ENCODE peak calls at places on chromosome 16, in four cellular contexts. One of them, this sample, is unnamed.

GRCh38 chr16:3242709-3243108 is 7.8 kb upstream of the ZNF200 start:
- DNase-seq in cardiac fibroblast: no peak
- DNase-seq in AG10803: no peak
- DNase-seq in heart right ventricle: no peak
- DNase-seq in this sample: no peak

GRCh38 chr16:2514333-2515179 is 804 bp downstream of the ATP6V0C start:
- DNase-seq in cardiac fibroblast: no peak
- DNase-seq in heart right ventricle: no peak
- DNase-seq in AG10803: no peak
- DNase-seq in this sample: no peak

GRCh38 chr16:64416232-64417010 is 705.4 kb downstream of the CDH11 start:
- DNase-seq in cardiac fibroblast: peak; percentile 48
- DNase-seq in AG10803: peak; percentile 91
- DNase-seq in heart right ventricle: no peak
- DNase-seq in this sample: peak; percentile 63

GRCh38 chr16:53207810-53208752 is 153.3 kb downstream of the CHD9 start:
- DNase-seq in AG10803: peak; percentile 76
- DNase-seq in cardiac fibroblast: peak; percentile 90
- DNase-seq in heart right ventricle: no peak
- DNase-seq in this sample: peak; percentile 37

GRCh38 chr16:48247311-48247710 is at the start of gene ABCC11:
- DNase-seq in AG10803: no peak
- DNase-seq in cardiac fibroblast: no peak
- DNase-seq in heart right ventricle: no peak
- DNase-seq in this sample: no peak

GRCh38 chr16:85234310-85235235 is 122.3 kb upstream of the CIBAR2 start:
- DNase-seq in cardiac fibroblast: peak; percentile 90
- DNase-seq in heart right ventricle: peak; percentile 76
- DNase-seq in AG10803: peak; percentile 78
- DNase-seq in this sample: no peak

GRCh38 chr16:4136229-4136813 is 20.1 kb upstream of the ADCY9 start:
- DNase-seq in cardiac fibroblast: no peak
- DNase-seq in heart right ventricle: no peak
- DNase-seq in AG10803: no peak
- DNase-seq in this sample: no peak

GRCh38 chr16:30755955-30756780 is 5.7 kb downstream of the CFAP119 start:
- DNase-seq in AG10803: no peak
- DNase-seq in cardiac fibroblast: no peak
- DNase-seq in heart right ventricle: no peak
- DNase-seq in this sample: no peak

GRCh38 chr16:79897444-79898146 is 297.1 kb upstream of the MAF start:
- DNase-seq in heart right ventricle: no peak
- DNase-seq in AG10803: no peak
- DNase-seq in cardiac fibroblast: peak; percentile 5
- DNase-seq in this sample: peak; percentile 1

GRCh38 chr16:74309789-74310781 is 13.5 kb downstream of the PSMD7 start:
- DNase-seq in cardiac fibroblast: peak; percentile 70
- DNase-seq in AG10803: peak; percentile 58
- DNase-seq in heart right ventricle: no peak
- DNase-seq in this sample: no peak

GRCh38 chr16:68144008-68144407 is 58.8 kb downstream of the NFATC3 start:
- DNase-seq in AG10803: peak; percentile 24
- DNase-seq in cardiac fibroblast: no peak
- DNase-seq in heart right ventricle: no peak
- DNase-seq in this sample: no peak

GRCh38 chr16:29825145-29826044 is 5.1 kb downstream of the MVP start:
- DNase-seq in heart right ventricle: peak; percentile 56
- DNase-seq in cardiac fibroblast: peak; percentile 75
- DNase-seq in AG10803: peak; percentile 83
- DNase-seq in this sample: no peak

GRCh38 chr16:16137110-16137509 is 86.2 kb downstream of the ABCC6 start:
- DNase-seq in cardiac fibroblast: no peak
- DNase-seq in AG10803: peak; percentile 10
- DNase-seq in heart right ventricle: no peak
- DNase-seq in this sample: no peak

GRCh38 chr16:79618712-79619050 is 18.1 kb upstream of the MAF start:
- DNase-seq in cardiac fibroblast: no peak
- DNase-seq in AG10803: no peak
- DNase-seq in heart right ventricle: no peak
- DNase-seq in this sample: no peak

GRCh38 chr16:86511317-86512161 is 1.2 kb downstream of the FOXF1 start:
- DNase-seq in heart right ventricle: no peak
- DNase-seq in cardiac fibroblast: no peak
- DNase-seq in AG10803: no peak
- DNase-seq in this sample: no peak

GRCh38 chr16:68227183-68227793 is 8.6 kb downstream of the ESRP2 start:
- DNase-seq in heart right ventricle: no peak
- DNase-seq in AG10803: no peak
- DNase-seq in cardiac fibroblast: no peak
- DNase-seq in this sample: no peak

GRCh38 chr16:85335584-85336492 is 223.6 kb upstream of the CIBAR2 start:
- DNase-seq in cardiac fibroblast: no peak
- DNase-seq in heart right ventricle: no peak
- DNase-seq in AG10803: peak; percentile 29
- DNase-seq in this sample: no peak

GRCh38 chr16:81158964-81159363 is 62.8 kb upstream of the GCSH start:
- DNase-seq in cardiac fibroblast: no peak
- DNase-seq in heart right ventricle: no peak
- DNase-seq in AG10803: no peak
- DNase-seq in this sample: no peak

GRCh38 chr16:3484328-3485096 is 10.8 kb downstream of the C16orf90 start:
- DNase-seq in heart right ventricle: no peak
- DNase-seq in AG10803: no peak
- DNase-seq in cardiac fibroblast: no peak
- DNase-seq in this sample: no peak

GRCh38 chr16:85360323-85361277 is 248.3 kb upstream of the CIBAR2 start:
- DNase-seq in heart right ventricle: no peak
- DNase-seq in AG10803: no peak
- DNase-seq in cardiac fibroblast: no peak
- DNase-seq in this sample: no peak

GRCh38 chr16:55464375-55464774 is 14.6 kb upstream of the MMP2 start:
- DNase-seq in cardiac fibroblast: no peak
- DNase-seq in AG10803: no peak
- DNase-seq in heart right ventricle: no peak
- DNase-seq in this sample: no peak

GRCh38 chr16:80084614-80085013 is 456.2 kb upstream of the DYNLRB2 start:
- DNase-seq in heart right ventricle: peak; percentile 10
- DNase-seq in cardiac fibroblast: peak; percentile 31
- DNase-seq in AG10803: peak; percentile 55
- DNase-seq in this sample: no peak

GRCh38 chr16:2765462-2766404 is 11.3 kb downstream of the ELOB start:
- DNase-seq in heart right ventricle: no peak
- DNase-seq in cardiac fibroblast: no peak
- DNase-seq in AG10803: no peak
- DNase-seq in this sample: no peak

GRCh38 chr16:82855471-82855870 is 228.7 kb downstream of the CDH13 start:
- DNase-seq in heart right ventricle: no peak
- DNase-seq in AG10803: peak; percentile 90
- DNase-seq in cardiac fibroblast: no peak
- DNase-seq in this sample: no peak

GRCh38 chr16:84247844-84248243 is 8.0 kb upstream of the KCNG4 start:
- DNase-seq in cardiac fibroblast: no peak
- DNase-seq in heart right ventricle: no peak
- DNase-seq in AG10803: peak; percentile 46
- DNase-seq in this sample: no peak

GRCh38 chr16:86050591-86051375 is 151.8 kb downstream of the IRF8 start:
- DNase-seq in cardiac fibroblast: no peak
- DNase-seq in AG10803: no peak
- DNase-seq in heart right ventricle: no peak
- DNase-seq in this sample: no peak

GRCh38 chr16:66473654-66474519 is 46.8 kb downstream of the BEAN1 start:
- DNase-seq in heart right ventricle: no peak
- DNase-seq in AG10803: no peak
- DNase-seq in cardiac fibroblast: no peak
- DNase-seq in this sample: no peak

GRCh38 chr16:50548659-50549560 is 714 bp downstream of the NKD1 start:
- DNase-seq in cardiac fibroblast: peak; percentile 10
- DNase-seq in AG10803: no peak
- DNase-seq in heart right ventricle: no peak
- DNase-seq in this sample: no peak

GRCh38 chr16:51343411-51343810 is 192.3 kb upstream of the SALL1 start:
- DNase-seq in heart right ventricle: no peak
- DNase-seq in cardiac fibroblast: no peak
- DNase-seq in AG10803: no peak
- DNase-seq in this sample: no peak

GRCh38 chr16:68506331-68507053 is 32.6 kb upstream of the ZFP90 start:
- DNase-seq in cardiac fibroblast: no peak
- DNase-seq in AG10803: peak; percentile 13
- DNase-seq in heart right ventricle: no peak
- DNase-seq in this sample: no peak

GRCh38 chr16:85401370-85401916 is 211.7 kb upstream of the GSE1 start:
- DNase-seq in cardiac fibroblast: no peak
- DNase-seq in heart right ventricle: no peak
- DNase-seq in AG10803: no peak
- DNase-seq in this sample: no peak

GRCh38 chr16:56245197-56245596 is 53.9 kb downstream of the GNAO1 start:
- DNase-seq in cardiac fibroblast: no peak
- DNase-seq in AG10803: peak; percentile 35
- DNase-seq in heart right ventricle: no peak
- DNase-seq in this sample: peak; percentile 49

GRCh38 chr16:11356573-11357331 is 11.5 kb downstream of the RMI2 start:
- DNase-seq in cardiac fibroblast: peak; percentile 71
- DNase-seq in AG10803: peak; percentile 57
- DNase-seq in heart right ventricle: peak; percentile 72
- DNase-seq in this sample: no peak

GRCh38 chr16:1379863-1380174 is 28.1 kb downstream of the GNPTG start:
- DNase-seq in cardiac fibroblast: no peak
- DNase-seq in AG10803: no peak
- DNase-seq in heart right ventricle: no peak
- DNase-seq in this sample: no peak

GRCh38 chr16:1379054-1379862 is 27.5 kb downstream of the GNPTG start:
- DNase-seq in AG10803: peak; percentile 77
- DNase-seq in heart right ventricle: peak; percentile 84
- DNase-seq in cardiac fibroblast: peak; percentile 64
- DNase-seq in this sample: peak; percentile 31

GRCh38 chr16:1378087-1378803 is 26.5 kb downstream of the GNPTG start:
- DNase-seq in cardiac fibroblast: no peak
- DNase-seq in heart right ventricle: no peak
- DNase-seq in AG10803: no peak
- DNase-seq in this sample: no peak

GRCh38 chr16:1377406-1378010 is 25.8 kb downstream of the GNPTG start:
- DNase-seq in AG10803: no peak
- DNase-seq in cardiac fibroblast: no peak
- DNase-seq in heart right ventricle: no peak
- DNase-seq in this sample: no peak

GRCh38 chr16:1378804-1379053 is 27.0 kb downstream of the GNPTG start:
- DNase-seq in AG10803: no peak
- DNase-seq in heart right ventricle: no peak
- DNase-seq in cardiac fibroblast: no peak
- DNase-seq in this sample: no peak
- H3K4me3 ChIP-seq in AG10803: peak overlapping the region; percentile 54
- H3K4me3 ChIP-seq in heart right ventricle: peak overlapping the region; percentile 59
- H3K4me3 ChIP-seq in cardiac fibroblast: peak overlapping the region; percentile 62
- H3K4me3 ChIP-seq in this sample: peak overlapping the region; percentile 49

GRCh38 chr16:61149709-61150108 is 886.5 kb downstream of the CDH8 start:
- DNase-seq in heart right ventricle: no peak
- DNase-seq in AG10803: no peak
- DNase-seq in cardiac fibroblast: no peak
- DNase-seq in this sample: no peak

GRCh38 chr16:61146429-61146828 is 889.8 kb downstream of the CDH8 start:
- DNase-seq in AG10803: no peak
- DNase-seq in heart right ventricle: no peak
- DNase-seq in cardiac fibroblast: no peak
- DNase-seq in this sample: no peak

GRCh38 chr16:61150351-61150750 is 885.9 kb downstream of the CDH8 start:
- DNase-seq in heart right ventricle: no peak
- DNase-seq in cardiac fibroblast: no peak
- DNase-seq in AG10803: no peak
- DNase-seq in this sample: no peak

GRCh38 chr16:61148930-61149329 is 887.3 kb downstream of the CDH8 start:
- DNase-seq in AG10803: no peak
- DNase-seq in cardiac fibroblast: no peak
- DNase-seq in heart right ventricle: no peak
- DNase-seq in this sample: no peak
- TF ChIP-seq CTCF in AG10803: no peak
- TF ChIP-seq CTCF in cardiac fibroblast: no peak
- TF ChIP-seq CTCF in heart right ventricle: no peak
- TF ChIP-seq CTCF in this sample: no peak

GRCh38 chr16:23679274-23679985 is 741 bp downstream of the PLK1 start:
- DNase-seq in cardiac fibroblast: peak; percentile 46
- DNase-seq in AG10803: no peak
- DNase-seq in heart right ventricle: no peak
- DNase-seq in this sample: no peak
- H3K4me3 ChIP-seq in cardiac fibroblast: peak overlapping the region; percentile 73
- H3K4me3 ChIP-seq in AG10803: peak overlapping the region; percentile 75
- H3K4me3 ChIP-seq in heart right ventricle: peak overlapping the region; percentile 59
- H3K4me3 ChIP-seq in this sample: peak overlapping the region; percentile 50

GRCh38 chr16:57628008-57628781 is at the start of gene ADGRG1:
- DNase-seq in cardiac fibroblast: peak; percentile 96
- DNase-seq in heart right ventricle: peak; percentile 74
- DNase-seq in AG10803: peak; percentile 87
- DNase-seq in this sample: peak; percentile 79
- TF ChIP-seq CTCF in cardiac fibroblast: no peak
- TF ChIP-seq CTCF in heart right ventricle: no peak
- TF ChIP-seq CTCF in AG10803: peak; percentile 23
- TF ChIP-seq CTCF in this sample: peak; percentile 18

GRCh38 chr16:73056911-73057310 is 9.0 kb upstream of the ZFHX3 start:
- DNase-seq in AG10803: no peak
- DNase-seq in cardiac fibroblast: peak; percentile 32
- DNase-seq in heart right ventricle: no peak
- DNase-seq in this sample: no peak

GRCh38 chr16:73059779-73060178 is 11.9 kb upstream of the ZFHX3 start:
- DNase-seq in heart right ventricle: no peak
- DNase-seq in AG10803: no peak
- DNase-seq in cardiac fibroblast: no peak
- DNase-seq in this sample: no peak

GRCh38 chr16:73057369-73058210 is 9.7 kb upstream of the ZFHX3 start:
- DNase-seq in cardiac fibroblast: peak; percentile 59
- DNase-seq in AG10803: no peak
- DNase-seq in heart right ventricle: peak; percentile 45
- DNase-seq in this sample: no peak

GRCh38 chr16:73058616-73059409 is 10.9 kb upstream of the ZFHX3 start:
- DNase-seq in cardiac fibroblast: peak; percentile 71
- DNase-seq in heart right ventricle: peak; percentile 64
- DNase-seq in AG10803: peak; percentile 60
- DNase-seq in this sample: no peak

GRCh38 chr16:73058221-73058615 is 10.3 kb upstream of the ZFHX3 start:
- DNase-seq in cardiac fibroblast: peak; percentile 66
- DNase-seq in heart right ventricle: peak; percentile 63
- DNase-seq in AG10803: peak; percentile 54
- DNase-seq in this sample: no peak
- H3K4me3 ChIP-seq in cardiac fibroblast: peak overlapping the region; percentile 70
- H3K4me3 ChIP-seq in heart right ventricle: peak overlapping the region; percentile 75
- H3K4me3 ChIP-seq in AG10803: peak overlapping the region; percentile 65
- H3K4me3 ChIP-seq in this sample: peak overlapping the region; percentile 65